ENCODE peak calls at places on chromosome 20, in nine cellular contexts. One of them, this sample, is unnamed.

GRCh38 chr20:45971425-45971674 is 653 bp downstream of the ZNF335 start:
- DNase-seq in uterus: no peak
- DNase-seq in brain microvascular endothelial cell: no peak
- DNase-seq in OCI-LY7: no peak
- DNase-seq in MM.1S: no peak
- DNase-seq in stomach: no peak
- DNase-seq in breast epithelium: no peak
- DNase-seq in kidney: no peak
- DNase-seq in ovary: no peak
- DNase-seq in this sample: no peak

GRCh38 chr20:47705497-47705856 is 79.8 kb downstream of the SULF2 start:
- DNase-seq in breast epithelium: no peak
- DNase-seq in OCI-LY7: no peak
- DNase-seq in stomach: no peak
- DNase-seq in ovary: peak; percentile 51
- DNase-seq in MM.1S: no peak
- DNase-seq in kidney: peak; percentile 12
- DNase-seq in brain microvascular endothelial cell: no peak
- DNase-seq in uterus: peak; percentile 62
- DNase-seq in this sample: no peak

GRCh38 chr20:33753763-33754162 is 22.0 kb downstream of the ZNF341 start:
- DNase-seq in kidney: no peak
- DNase-seq in stomach: no peak
- DNase-seq in ovary: no peak
- DNase-seq in OCI-LY7: no peak
- DNase-seq in brain microvascular endothelial cell: peak; percentile 53
- DNase-seq in MM.1S: no peak
- DNase-seq in uterus: no peak
- DNase-seq in breast epithelium: no peak
- DNase-seq in this sample: no peak

GRCh38 chr20:33703498-33704137 is 16.5 kb downstream of the PXMP4 start:
- DNase-seq in stomach: no peak
- DNase-seq in uterus: no peak
- DNase-seq in brain microvascular endothelial cell: no peak
- DNase-seq in kidney: no peak
- DNase-seq in OCI-LY7: no peak
- DNase-seq in breast epithelium: no peak
- DNase-seq in ovary: no peak
- DNase-seq in MM.1S: no peak
- DNase-seq in this sample: no peak

GRCh38 chr20:1377984-1378742 is 14.7 kb downstream of the FKBP1A start:
- DNase-seq in brain microvascular endothelial cell: no peak
- DNase-seq in OCI-LY7: no peak
- DNase-seq in MM.1S: no peak
- DNase-seq in ovary: no peak
- DNase-seq in kidney: no peak
- DNase-seq in stomach: no peak
- DNase-seq in breast epithelium: no peak
- DNase-seq in uterus: no peak
- DNase-seq in this sample: no peak

GRCh38 chr20:24720957-24721356 is 228.1 kb upstream of the CST7 start:
- DNase-seq in breast epithelium: no peak
- DNase-seq in brain microvascular endothelial cell: no peak
- DNase-seq in uterus: no peak
- DNase-seq in stomach: no peak
- DNase-seq in kidney: no peak
- DNase-seq in OCI-LY7: no peak
- DNase-seq in ovary: no peak
- DNase-seq in MM.1S: no peak
- DNase-seq in this sample: no peak

GRCh38 chr20:33604084-33604990 is 57.8 kb upstream of the C20orf144 start:
- DNase-seq in OCI-LY7: peak; percentile 34
- DNase-seq in kidney: no peak
- DNase-seq in uterus: no peak
- DNase-seq in breast epithelium: no peak
- DNase-seq in brain microvascular endothelial cell: no peak
- DNase-seq in stomach: no peak
- DNase-seq in MM.1S: no peak
- DNase-seq in ovary: no peak
- DNase-seq in this sample: no peak

GRCh38 chr20:15162061-15162740 is 824.8 kb upstream of the FLRT3 start:
- DNase-seq in kidney: no peak
- DNase-seq in stomach: no peak
- DNase-seq in OCI-LY7: no peak
- DNase-seq in brain microvascular endothelial cell: no peak
- DNase-seq in ovary: no peak
- DNase-seq in uterus: no peak
- DNase-seq in MM.1S: peak; percentile 87
- DNase-seq in breast epithelium: no peak
- DNase-seq in this sample: no peak

GRCh38 chr20:14775778-14776177 is 438.4 kb upstream of the FLRT3 start:
- DNase-seq in brain microvascular endothelial cell: peak; percentile 98
- DNase-seq in uterus: peak; percentile 15
- DNase-seq in stomach: peak; percentile 58
- DNase-seq in kidney: no peak
- DNase-seq in breast epithelium: peak; percentile 36
- DNase-seq in OCI-LY7: no peak
- DNase-seq in MM.1S: no peak
- DNase-seq in ovary: no peak
- DNase-seq in this sample: no peak

GRCh38 chr20:2093200-2093781 is 8.3 kb upstream of the STK35 start:
- DNase-seq in uterus: no peak
- DNase-seq in kidney: no peak
- DNase-seq in stomach: peak; percentile 43
- DNase-seq in ovary: no peak
- DNase-seq in OCI-LY7: peak; percentile 58
- DNase-seq in brain microvascular endothelial cell: no peak
- DNase-seq in MM.1S: peak; percentile 59
- DNase-seq in breast epithelium: no peak
- DNase-seq in this sample: peak; percentile 21

DNA sequence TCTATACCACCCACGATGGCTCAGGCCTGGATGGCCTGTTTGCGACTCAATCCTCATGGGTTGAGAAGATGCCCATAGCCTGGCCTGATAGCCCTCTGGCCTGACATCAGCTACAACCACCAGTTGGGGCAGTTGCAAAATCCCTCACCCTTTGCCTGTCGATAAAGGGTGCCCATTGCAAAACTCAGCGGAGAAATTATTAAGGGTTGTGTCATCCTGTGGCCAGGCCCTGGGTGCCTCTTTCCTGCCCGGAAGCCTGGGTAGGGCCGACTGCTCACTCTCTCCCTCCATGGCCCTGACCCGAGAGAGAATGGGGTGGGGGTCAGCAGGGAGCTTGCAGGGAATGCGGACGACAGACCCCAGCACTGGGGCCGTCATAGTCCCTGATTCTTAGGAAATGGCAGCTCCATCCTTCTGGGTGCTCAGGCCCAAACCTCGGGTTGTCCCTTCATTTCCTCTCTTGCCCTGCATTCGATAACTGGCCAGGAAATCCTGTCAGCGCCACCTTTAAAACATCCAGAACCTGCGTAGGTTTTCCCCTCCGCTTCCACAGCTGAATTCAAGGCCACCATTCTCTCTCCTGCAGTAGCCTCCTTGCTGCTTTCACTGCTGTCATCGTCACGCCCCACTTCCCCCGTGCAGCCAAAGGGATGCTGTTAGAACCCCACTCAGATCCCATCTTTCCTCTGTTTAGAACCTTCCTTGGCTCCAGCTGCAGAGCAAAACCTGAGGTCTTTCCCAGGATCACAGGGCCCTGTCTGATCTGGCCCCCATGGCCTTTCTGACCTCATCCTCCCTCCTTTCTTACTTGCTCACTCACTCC is 31.1 kb downstream of the CEBPB start:
- DNase-seq in uterus: no peak
- DNase-seq in breast epithelium: no peak
- DNase-seq in kidney: peak; percentile 60
- DNase-seq in ovary: no peak
- DNase-seq in stomach: no peak
- DNase-seq in brain microvascular endothelial cell: no peak
- DNase-seq in OCI-LY7: no peak
- DNase-seq in MM.1S: no peak
- DNase-seq in this sample: no peak
- TF ChIP-seq CTCF in uterus: no peak
- TF ChIP-seq CTCF in breast epithelium: no peak
- TF ChIP-seq CTCF in kidney: no peak
- TF ChIP-seq CTCF in ovary: no peak
- TF ChIP-seq CTCF in stomach: no peak
- TF ChIP-seq CTCF in brain microvascular endothelial cell: no peak
- TF ChIP-seq CTCF in OCI-LY7: no peak
- TF ChIP-seq CTCF in MM.1S: no peak
- TF ChIP-seq CTCF in this sample: no peak

GRCh38 chr20:31671324-31671723 is 33.6 kb downstream of the COX4I2 start:
- DNase-seq in kidney: no peak
- DNase-seq in uterus: no peak
- DNase-seq in ovary: no peak
- DNase-seq in OCI-LY7: no peak
- DNase-seq in stomach: no peak
- DNase-seq in brain microvascular endothelial cell: no peak
- DNase-seq in MM.1S: no peak
- DNase-seq in breast epithelium: no peak
- DNase-seq in this sample: no peak

GRCh38 chr20:31667315-31668285 is 29.9 kb downstream of the COX4I2 start:
- DNase-seq in brain microvascular endothelial cell: no peak
- DNase-seq in MM.1S: no peak
- DNase-seq in ovary: no peak
- DNase-seq in breast epithelium: no peak
- DNase-seq in kidney: no peak
- DNase-seq in OCI-LY7: no peak
- DNase-seq in stomach: no peak
- DNase-seq in uterus: no peak
- DNase-seq in this sample: no peak

GRCh38 chr20:31670371-31671228 is 32.9 kb downstream of the COX4I2 start:
- DNase-seq in ovary: peak; percentile 34
- DNase-seq in MM.1S: no peak
- DNase-seq in OCI-LY7: no peak
- DNase-seq in breast epithelium: peak; percentile 86
- DNase-seq in kidney: peak; percentile 78
- DNase-seq in stomach: peak; percentile 86
- DNase-seq in brain microvascular endothelial cell: peak; percentile 19
- DNase-seq in uterus: peak; percentile 35
- DNase-seq in this sample: peak; percentile 69

GRCh38 chr20:31666258-31667042 is 28.7 kb downstream of the COX4I2 start:
- DNase-seq in MM.1S: no peak
- DNase-seq in stomach: no peak
- DNase-seq in kidney: no peak
- DNase-seq in OCI-LY7: peak; percentile 35
- DNase-seq in uterus: no peak
- DNase-seq in brain microvascular endothelial cell: no peak
- DNase-seq in breast epithelium: no peak
- DNase-seq in ovary: no peak
- DNase-seq in this sample: peak; percentile 73

DNA sequence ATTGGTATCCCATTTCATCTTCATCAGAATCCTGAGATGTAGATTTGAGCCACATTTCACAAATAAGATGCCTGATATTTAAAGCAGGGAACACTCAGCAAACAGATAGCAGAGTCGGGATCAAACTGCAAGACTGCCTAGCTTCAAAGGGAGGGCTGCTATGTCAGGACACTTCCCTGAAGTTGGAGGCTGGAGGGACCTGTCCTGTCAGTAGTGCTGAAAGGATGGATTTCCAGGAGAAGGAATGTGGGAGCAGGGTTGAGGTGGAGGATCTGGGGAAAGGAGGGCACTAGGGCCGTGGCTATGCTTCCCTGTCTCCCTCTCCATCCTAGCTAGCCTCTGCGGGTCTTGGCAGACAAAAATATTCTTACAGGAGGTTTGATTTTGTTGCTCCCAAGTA is 32.2 kb downstream of the COX4I2 start:
- DNase-seq in ovary: no peak
- DNase-seq in stomach: no peak
- DNase-seq in kidney: no peak
- DNase-seq in uterus: no peak
- DNase-seq in brain microvascular endothelial cell: no peak
- DNase-seq in breast epithelium: no peak
- DNase-seq in OCI-LY7: no peak
- DNase-seq in MM.1S: no peak
- DNase-seq in this sample: no peak
- H3K27ac ChIP-seq in ovary: no peak overlapping the region
- H3K27ac ChIP-seq in stomach: peak overlapping the region; percentile 80
- H3K27ac ChIP-seq in kidney: peak overlapping the region; percentile 93
- H3K27ac ChIP-seq in uterus: peak overlapping the region; percentile 88
- H3K27ac ChIP-seq in brain microvascular endothelial cell: no peak overlapping the region
- H3K27ac ChIP-seq in breast epithelium: peak overlapping the region; percentile 92
- H3K27ac ChIP-seq in OCI-LY7: no peak overlapping the region
- H3K27ac ChIP-seq in MM.1S: no peak overlapping the region
- H3K27ac ChIP-seq in this sample: peak overlapping the region; percentile 86

GRCh38 chr20:10385850-10386544 is 48.0 kb downstream of the MKKS start:
- DNase-seq in breast epithelium: no peak
- DNase-seq in uterus: no peak
- DNase-seq in brain microvascular endothelial cell: peak; percentile 27
- DNase-seq in OCI-LY7: no peak
- DNase-seq in kidney: no peak
- DNase-seq in stomach: no peak
- DNase-seq in MM.1S: no peak
- DNase-seq in ovary: no peak
- DNase-seq in this sample: no peak

GRCh38 chr20:10376271-10377075 is 57.5 kb downstream of the MKKS start:
- DNase-seq in stomach: no peak
- DNase-seq in brain microvascular endothelial cell: peak; percentile 74
- DNase-seq in ovary: no peak
- DNase-seq in kidney: no peak
- DNase-seq in MM.1S: no peak
- DNase-seq in uterus: no peak
- DNase-seq in OCI-LY7: no peak
- DNase-seq in breast epithelium: no peak
- DNase-seq in this sample: no peak

GRCh38 chr20:10379761-10380160 is 54.3 kb downstream of the MKKS start:
- DNase-seq in brain microvascular endothelial cell: no peak
- DNase-seq in MM.1S: no peak
- DNase-seq in breast epithelium: no peak
- DNase-seq in stomach: no peak
- DNase-seq in uterus: no peak
- DNase-seq in kidney: no peak
- DNase-seq in OCI-LY7: no peak
- DNase-seq in ovary: no peak
- DNase-seq in this sample: no peak

DNA sequence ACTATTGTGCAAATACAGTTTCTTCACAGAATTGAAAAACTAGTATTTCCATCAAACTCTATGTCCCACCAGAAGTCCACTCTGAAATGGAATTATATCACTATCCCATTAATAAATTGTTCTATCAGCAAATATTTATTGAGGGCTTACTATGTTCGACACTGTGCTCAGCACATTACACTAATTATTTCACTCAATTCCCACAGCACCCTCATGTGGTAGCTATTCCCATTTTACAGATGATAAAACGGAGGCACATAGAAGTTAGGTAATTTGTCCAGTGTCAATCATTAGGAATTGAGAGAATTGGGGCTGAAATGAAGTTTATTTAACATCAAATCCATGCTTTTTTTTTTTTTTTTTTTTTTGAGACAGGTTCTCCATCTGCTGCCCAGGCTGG is 52.5 kb downstream of the MKKS start:
- DNase-seq in brain microvascular endothelial cell: no peak
- DNase-seq in MM.1S: no peak
- DNase-seq in kidney: no peak
- DNase-seq in ovary: no peak
- DNase-seq in OCI-LY7: no peak
- DNase-seq in stomach: no peak
- DNase-seq in uterus: no peak
- DNase-seq in breast epithelium: no peak
- DNase-seq in this sample: no peak
- TF ChIP-seq CTCF in brain microvascular endothelial cell: peak; percentile 10
- TF ChIP-seq CTCF in MM.1S: peak; percentile 20
- TF ChIP-seq CTCF in kidney: no peak
- TF ChIP-seq CTCF in ovary: no peak
- TF ChIP-seq CTCF in OCI-LY7: peak; percentile 38
- TF ChIP-seq CTCF in stomach: no peak
- TF ChIP-seq CTCF in uterus: no peak
- TF ChIP-seq CTCF in breast epithelium: no peak
- TF ChIP-seq CTCF in this sample: no peak

GRCh38 chr20:32128167-32128566 is 18.7 kb downstream of the TM9SF4 start:
- DNase-seq in OCI-LY7: no peak
- DNase-seq in ovary: no peak
- DNase-seq in breast epithelium: no peak
- DNase-seq in MM.1S: no peak
- DNase-seq in brain microvascular endothelial cell: no peak
- DNase-seq in stomach: no peak
- DNase-seq in kidney: no peak
- DNase-seq in uterus: no peak
- DNase-seq in this sample: no peak
- H3K27ac ChIP-seq in OCI-LY7: no peak overlapping the region
- H3K27ac ChIP-seq in ovary: no peak overlapping the region
- H3K27ac ChIP-seq in breast epithelium: no peak overlapping the region
- H3K27ac ChIP-seq in MM.1S: no peak overlapping the region
- H3K27ac ChIP-seq in brain microvascular endothelial cell: no peak overlapping the region
- H3K27ac ChIP-seq in stomach: no peak overlapping the region
- H3K27ac ChIP-seq in kidney: no peak overlapping the region
- H3K27ac ChIP-seq in uterus: no peak overlapping the region
- H3K27ac ChIP-seq in this sample: no peak overlapping the region